ENCODE peak calls at places on chromosomes 6 and 20, in eight cellular contexts. A is SJSA1; E is endothelial cell; J is HFF-Myc; B is HepG2; H is activated naive CD4-positive, alpha-beta T cell treated with Interleukin-2 at 50 U/mL for 16 hours; I is A673; K is skeletal muscle cell. P is an unnamed sample.

GRCh38 chr20:22586645-22587310 is 2.4 kb upstream of the FOXA2 start:
- DNase-seq in B (peak), E (peak), I (peak), J (no peak), K (no peak), A (no peak), H (no peak), P (no peak)

GRCh38 chr6:32794510-32794909 is 22.3 kb downstream of the HLA-DOB start:
- DNase-seq in H (no peak), I (no peak), E (no peak), J (no peak), A (no peak), K (no peak), B (no peak), P (no peak)

GRCh38 chr6:6749791-6750434 is 161.4 kb downstream of the LY86 start:
- DNase-seq in K (peak), E (no peak), I (peak), B (peak), H (peak), A (peak), J (peak), P (peak)

GRCh38 chr6:154606457-154606856 is 96.0 kb upstream of the CNKSR3 start:
- DNase-seq in E (no peak), K (no peak), I (no peak), H (peak), A (no peak), J (no peak), B (no peak), P (no peak)

GRCh38 chr6:42339991-42340401 is 111.7 kb downstream of the TRERF1 start:
- DNase-seq in B (no peak), E (no peak), K (no peak), A (no peak), H (peak), J (no peak), I (no peak), P (peak)

GRCh38 chr6:97240222-97240621 is 42.8 kb downstream of the MMS22L start:
- DNase-seq in E (no peak), B (no peak), H (no peak), J (peak), A (no peak), K (no peak), I (no peak), P (peak)

GRCh38 chr6:144359783-144360182 is 74.6 kb downstream of the UTRN start:
- DNase-seq in J (no peak), I (no peak), K (no peak), E (no peak), B (no peak), H (no peak), A (no peak), P (no peak)

GRCh38 chr6:160035241-160035640 is 66.4 kb downstream of the IGF2R start:
- DNase-seq in E (no peak), A (no peak), K (no peak), J (no peak), I (no peak), H (no peak), B (no peak), P (no peak)

GRCh38 chr6:15132854-15133670 is 112.8 kb upstream of the JARID2 start:
- DNase-seq in A (peak), B (peak), K (peak), I (peak), H (no peak), E (no peak), J (no peak), P (peak)

GRCh38 chr20:4730782-4731181 is 9.1 kb downstream of the PRND start:
- DNase-seq in B (peak), A (no peak), J (no peak), E (peak), H (no peak), I (peak), K (no peak), P (no peak)

P was measured in epithelial cell of prostate.